ENCODE peak calls at places on chromosomes 6 and 20, in seven cellular contexts. One of them, this sample, is unnamed.

GRCh38 chr20:13930246-13930645 is 60.2 kb downstream of the SEL1L2 start:
- DNase-seq in cardiac muscle cell: no peak
- DNase-seq in neuronal stem cell: no peak
- DNase-seq in hepatocyte: no peak
- DNase-seq in tibial artery: no peak
- DNase-seq in GM23338: no peak
- DNase-seq in body of pancreas: no peak
- DNase-seq in this sample: no peak

GRCh38 chr6:145627451-145627850 is 107.9 kb downstream of the EPM2A start:
- DNase-seq in cardiac muscle cell: no peak
- DNase-seq in GM23338: peak; percentile 2
- DNase-seq in tibial artery: no peak
- DNase-seq in hepatocyte: no peak
- DNase-seq in body of pancreas: no peak
- DNase-seq in neuronal stem cell: no peak
- DNase-seq in this sample: no peak

GRCh38 chr6:6925391-6926164 is 182.2 kb upstream of the RREB1 start:
- DNase-seq in tibial artery: no peak
- DNase-seq in hepatocyte: no peak
- DNase-seq in body of pancreas: no peak
- DNase-seq in GM23338: no peak
- DNase-seq in neuronal stem cell: no peak
- DNase-seq in cardiac muscle cell: no peak
- DNase-seq in this sample: no peak

GRCh38 chr6:163367388-163368183 is 46.9 kb upstream of the QKI start:
- DNase-seq in body of pancreas: no peak
- DNase-seq in cardiac muscle cell: no peak
- DNase-seq in GM23338: no peak
- DNase-seq in hepatocyte: no peak
- DNase-seq in neuronal stem cell: no peak
- DNase-seq in tibial artery: no peak
- DNase-seq in this sample: no peak

GRCh38 chr6:20328266-20328946 is 73.3 kb upstream of the E2F3 start:
- DNase-seq in neuronal stem cell: no peak
- DNase-seq in cardiac muscle cell: no peak
- DNase-seq in tibial artery: no peak
- DNase-seq in GM23338: peak; percentile 14
- DNase-seq in body of pancreas: no peak
- DNase-seq in hepatocyte: no peak
- DNase-seq in this sample: no peak

GRCh38 chr6:145977881-145978280 is 13.7 kb upstream of the SHPRH start:
- DNase-seq in cardiac muscle cell: no peak
- DNase-seq in GM23338: no peak
- DNase-seq in neuronal stem cell: no peak
- DNase-seq in hepatocyte: no peak
- DNase-seq in tibial artery: no peak
- DNase-seq in body of pancreas: no peak
- DNase-seq in this sample: no peak

GRCh38 chr20:37501940-37502339 is 19.1 kb upstream of the NNAT start:
- DNase-seq in cardiac muscle cell: no peak
- DNase-seq in hepatocyte: no peak
- DNase-seq in GM23338: peak; percentile 72
- DNase-seq in neuronal stem cell: no peak
- DNase-seq in tibial artery: no peak
- DNase-seq in body of pancreas: no peak
- DNase-seq in this sample: no peak

GRCh38 chr6:151822252-151823111 is 15.0 kb downstream of the ESR1 start:
- DNase-seq in cardiac muscle cell: no peak
- DNase-seq in hepatocyte: no peak
- DNase-seq in tibial artery: no peak
- DNase-seq in neuronal stem cell: no peak
- DNase-seq in body of pancreas: no peak
- DNase-seq in GM23338: no peak
- DNase-seq in this sample: no peak

GRCh38 chr20:62623488-62624324 is 18.6 kb upstream of the SLCO4A1 start:
- DNase-seq in tibial artery: peak; percentile 96
- DNase-seq in cardiac muscle cell: peak; percentile 91
- DNase-seq in GM23338: peak; percentile 91
- DNase-seq in body of pancreas: peak; percentile 97
- DNase-seq in hepatocyte: peak; percentile 97
- DNase-seq in neuronal stem cell: peak; percentile 60
- DNase-seq in this sample: no peak

GRCh38 chr6:130967502-130968469 is 95.3 kb downstream of the EPB41L2 start:
- DNase-seq in neuronal stem cell: no peak
- DNase-seq in tibial artery: no peak
- DNase-seq in GM23338: no peak
- DNase-seq in body of pancreas: no peak
- DNase-seq in cardiac muscle cell: no peak
- DNase-seq in hepatocyte: no peak
- DNase-seq in this sample: no peak

GRCh38 chr6:20581070-20581469 is 46.8 kb downstream of the CDKAL1 start:
- DNase-seq in cardiac muscle cell: no peak
- DNase-seq in GM23338: no peak
- DNase-seq in hepatocyte: no peak
- DNase-seq in neuronal stem cell: no peak
- DNase-seq in tibial artery: no peak
- DNase-seq in body of pancreas: no peak
- DNase-seq in this sample: no peak

GRCh38 chr20:57791946-57792328 is 82.1 kb upstream of the PMEPA1 start:
- DNase-seq in body of pancreas: no peak
- DNase-seq in cardiac muscle cell: no peak
- DNase-seq in hepatocyte: no peak
- DNase-seq in GM23338: no peak
- DNase-seq in neuronal stem cell: no peak
- DNase-seq in tibial artery: no peak
- DNase-seq in this sample: no peak

GRCh38 chr20:45311589-45312211 is 3.6 kb upstream of the MATN4 start:
- DNase-seq in body of pancreas: peak; percentile 82
- DNase-seq in GM23338: peak; percentile 95
- DNase-seq in hepatocyte: peak; percentile 80
- DNase-seq in neuronal stem cell: no peak
- DNase-seq in cardiac muscle cell: peak; percentile 65
- DNase-seq in tibial artery: peak; percentile 35
- DNase-seq in this sample: no peak

DNA sequence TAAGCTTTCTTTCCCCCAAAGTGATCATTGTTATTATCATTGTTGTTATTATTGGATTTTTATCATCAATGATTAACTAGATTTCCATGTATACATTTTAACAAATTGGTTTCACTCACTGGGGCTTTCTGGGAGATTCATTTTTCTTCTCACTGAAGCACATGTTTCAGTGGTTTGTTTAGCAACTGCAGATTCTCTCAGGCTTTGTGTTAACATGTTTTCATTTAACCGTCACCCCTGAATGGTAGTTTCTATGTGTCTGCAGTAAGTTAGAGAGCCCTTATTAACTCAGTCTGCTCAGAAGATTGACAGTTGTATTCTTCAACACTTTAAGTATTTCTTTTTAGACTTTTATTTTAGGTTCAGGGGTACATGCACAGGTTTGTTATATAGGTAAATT is 12.4 kb downstream of the ZKSCAN4 start:
- DNase-seq in cardiac muscle cell: no peak
- DNase-seq in neuronal stem cell: no peak
- DNase-seq in GM23338: no peak
- DNase-seq in hepatocyte: no peak
- DNase-seq in tibial artery: no peak
- DNase-seq in body of pancreas: no peak
- DNase-seq in this sample: no peak
- H3K27ac ChIP-seq in cardiac muscle cell: no peak overlapping the region
- H3K27ac ChIP-seq in neuronal stem cell: no peak overlapping the region
- H3K27ac ChIP-seq in GM23338: no peak overlapping the region
- H3K27ac ChIP-seq in hepatocyte: no peak overlapping the region
- H3K27ac ChIP-seq in tibial artery: no peak overlapping the region
- H3K27ac ChIP-seq in body of pancreas: no peak overlapping the region
- H3K27ac ChIP-seq in this sample: no peak overlapping the region

GRCh38 chr6:15500901-15501805 is 161.7 kb downstream of the DTNBP1 start:
- DNase-seq in body of pancreas: no peak
- DNase-seq in neuronal stem cell: no peak
- DNase-seq in tibial artery: no peak
- DNase-seq in cardiac muscle cell: peak; percentile 30
- DNase-seq in hepatocyte: no peak
- DNase-seq in GM23338: no peak
- DNase-seq in this sample: no peak
- H3K36me3 ChIP-seq in body of pancreas: no peaks in the 10 kb centered on the region
- H3K36me3 ChIP-seq in neuronal stem cell: peaks cover 37% of the 10 kb centered on the region
- H3K36me3 ChIP-seq in tibial artery: peaks cover 21% of the 10 kb centered on the region
- H3K36me3 ChIP-seq in cardiac muscle cell: no peaks in the 10 kb centered on the region
- H3K36me3 ChIP-seq in hepatocyte: no peaks in the 10 kb centered on the region
- H3K36me3 ChIP-seq in GM23338: peaks cover 57% of the 10 kb centered on the region
- H3K36me3 ChIP-seq in this sample: peaks cover 61% of the 10 kb centered on the region

DNA sequence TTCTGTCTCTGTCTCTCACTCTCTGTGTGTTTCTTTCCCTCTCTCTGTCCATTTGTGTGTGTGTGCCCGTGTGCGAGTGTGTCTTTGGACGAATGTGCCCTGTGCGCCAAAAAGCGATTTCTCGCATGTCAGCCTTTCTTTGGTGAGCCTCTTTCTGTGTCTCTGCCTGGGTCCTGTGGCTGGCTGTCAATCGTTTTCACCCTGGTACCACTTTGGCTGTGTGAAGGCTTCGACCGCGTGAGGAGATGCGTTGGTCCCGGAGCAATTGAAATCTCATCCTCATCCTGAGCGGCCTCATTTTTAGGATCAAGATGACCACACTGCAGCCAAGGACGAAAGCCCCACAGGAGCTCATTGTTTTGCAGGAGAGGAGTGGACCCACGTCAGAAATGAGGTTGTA is 288.9 kb upstream of the ZNF337 start:
- DNase-seq in tibial artery: no peak
- DNase-seq in neuronal stem cell: no peak
- DNase-seq in cardiac muscle cell: no peak
- DNase-seq in body of pancreas: no peak
- DNase-seq in GM23338: no peak
- DNase-seq in hepatocyte: no peak
- DNase-seq in this sample: no peak
- H3K4me3 ChIP-seq in tibial artery: peak overlapping the region; percentile 49
- H3K4me3 ChIP-seq in neuronal stem cell: no peak overlapping the region
- H3K4me3 ChIP-seq in cardiac muscle cell: no peak overlapping the region
- H3K4me3 ChIP-seq in body of pancreas: no peak overlapping the region
- H3K4me3 ChIP-seq in GM23338: no peak overlapping the region
- H3K4me3 ChIP-seq in hepatocyte: no peak overlapping the region
- H3K4me3 ChIP-seq in this sample: no peak overlapping the region

DNA sequence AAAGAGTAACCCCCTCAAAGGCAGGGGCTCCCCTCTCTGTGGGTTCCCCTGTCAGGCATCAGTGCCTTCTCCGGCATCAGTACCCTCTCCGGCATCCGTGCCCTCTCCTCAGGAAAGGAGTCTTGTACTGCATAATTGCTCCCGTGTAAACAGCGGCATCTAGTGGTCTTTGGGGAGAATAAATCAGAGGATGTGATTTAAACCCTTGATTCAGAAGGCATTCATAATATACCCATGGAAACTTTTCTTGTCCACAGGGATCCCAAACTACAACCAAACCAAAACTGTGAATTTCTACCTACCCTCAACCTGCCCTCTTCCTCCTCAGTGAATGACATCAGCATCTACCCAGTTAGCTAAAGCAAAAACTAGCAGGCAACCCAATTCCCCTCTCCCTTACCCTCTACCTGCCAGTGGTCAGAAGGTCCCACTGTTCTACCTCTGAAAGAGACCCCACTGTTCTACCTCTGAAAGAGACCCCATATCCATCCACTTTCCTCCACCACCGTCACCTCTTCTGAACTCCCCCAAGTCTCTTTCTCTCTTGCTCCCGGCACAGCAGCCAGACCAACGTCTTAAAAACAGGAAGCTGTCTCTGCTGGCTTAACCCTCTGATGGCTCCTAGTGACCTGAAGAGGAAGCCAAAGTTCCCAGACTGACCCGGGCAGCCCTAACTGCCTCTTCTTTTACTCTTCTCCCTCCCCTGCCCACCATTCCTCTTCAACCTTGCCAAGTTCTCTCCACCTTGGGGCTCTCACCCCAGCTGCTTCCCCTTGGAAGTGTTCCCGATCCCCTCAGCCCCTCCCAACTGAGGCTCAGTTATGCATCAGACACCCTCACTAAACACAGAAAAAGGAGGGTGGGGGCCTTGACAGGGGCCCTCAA is 27.2 kb downstream of the UBE2V1 start:
- DNase-seq in body of pancreas: no peak
- DNase-seq in hepatocyte: peak; percentile 81
- DNase-seq in tibial artery: peak; percentile 32
- DNase-seq in cardiac muscle cell: peak; percentile 76
- DNase-seq in neuronal stem cell: peak; percentile 57
- DNase-seq in GM23338: peak; percentile 90
- DNase-seq in this sample: no peak
- H3K27ac ChIP-seq in body of pancreas: peak overlapping the region; percentile 0
- H3K27ac ChIP-seq in hepatocyte: peak overlapping the region; percentile 14
- H3K27ac ChIP-seq in tibial artery: no peak overlapping the region
- H3K27ac ChIP-seq in cardiac muscle cell: peak overlapping the region; percentile 56
- H3K27ac ChIP-seq in neuronal stem cell: peak overlapping the region; percentile 29
- H3K27ac ChIP-seq in GM23338: peak overlapping the region; percentile 86
- H3K27ac ChIP-seq in this sample: no peak overlapping the region

DNA sequence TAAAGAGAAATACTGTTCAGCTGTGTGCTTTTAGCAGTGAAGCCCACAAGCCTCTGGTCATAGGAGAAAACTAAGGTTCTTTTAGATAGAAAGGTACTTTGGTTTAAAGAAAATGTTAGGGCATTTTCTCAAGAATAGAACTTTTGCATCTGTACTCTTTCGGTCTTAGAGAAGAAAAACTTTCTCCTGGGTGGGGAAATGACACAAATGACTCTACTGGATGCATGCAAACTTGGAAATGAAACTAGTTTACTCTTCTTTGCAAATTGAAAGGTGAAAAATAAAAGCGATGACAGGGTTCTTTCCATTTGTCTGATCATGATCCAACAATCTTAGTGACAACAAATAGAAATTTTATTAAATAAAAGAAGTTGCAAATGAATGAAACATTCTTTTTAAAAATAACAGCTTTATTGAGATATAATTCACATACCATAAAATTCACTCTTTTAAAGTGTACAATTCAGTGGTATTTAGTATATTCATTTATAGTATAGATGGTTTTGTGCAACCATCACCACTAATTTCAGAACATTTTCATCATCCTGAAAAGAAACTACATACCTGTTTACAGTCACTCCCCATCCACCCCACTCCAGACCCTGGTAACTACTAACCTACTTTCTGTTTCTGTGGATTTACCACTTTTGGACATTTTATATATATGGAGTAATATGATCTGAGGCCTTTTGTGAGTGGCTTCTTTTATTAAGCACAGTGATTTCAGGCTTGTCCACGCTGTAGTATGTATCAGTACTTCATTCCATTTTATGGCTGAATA is 2.3 kb upstream of the TMEM217 start:
- DNase-seq in body of pancreas: no peak
- DNase-seq in GM23338: no peak
- DNase-seq in hepatocyte: no peak
- DNase-seq in cardiac muscle cell: no peak
- DNase-seq in neuronal stem cell: no peak
- DNase-seq in tibial artery: no peak
- DNase-seq in this sample: no peak
- H3K36me3 ChIP-seq in body of pancreas: no peaks in the 10 kb centered on the region
- H3K36me3 ChIP-seq in GM23338: no peaks in the 10 kb centered on the region
- H3K36me3 ChIP-seq in hepatocyte: no peaks in the 10 kb centered on the region
- H3K36me3 ChIP-seq in cardiac muscle cell: no peaks in the 10 kb centered on the region
- H3K36me3 ChIP-seq in neuronal stem cell: no peaks in the 10 kb centered on the region
- H3K36me3 ChIP-seq in tibial artery: no peaks in the 10 kb centered on the region
- H3K36me3 ChIP-seq in this sample: no peaks in the 10 kb centered on the region

DNA sequence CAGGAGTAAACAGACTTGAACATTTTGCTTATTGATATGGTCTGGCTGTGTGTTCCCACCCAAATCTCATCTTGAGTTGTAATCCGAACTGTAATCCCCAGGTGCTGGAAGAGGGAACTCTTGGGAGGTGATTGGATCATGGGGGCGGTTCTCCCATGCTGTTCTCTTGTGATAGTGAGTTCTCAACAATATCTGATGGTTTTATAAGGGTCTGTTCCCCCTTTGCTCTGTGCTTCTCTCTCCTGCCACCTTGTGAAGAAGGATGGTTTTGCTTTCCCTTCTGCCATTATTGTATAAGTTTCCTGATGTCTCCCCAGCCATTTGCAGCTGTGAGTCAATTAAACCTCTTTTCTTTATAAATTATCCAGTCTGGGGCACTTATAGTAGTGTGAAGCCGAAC is 40.0 kb downstream of the MYLIP start:
- DNase-seq in GM23338: peak; percentile 75
- DNase-seq in neuronal stem cell: peak; percentile 20
- DNase-seq in cardiac muscle cell: peak; percentile 66
- DNase-seq in hepatocyte: peak; percentile 40
- DNase-seq in tibial artery: no peak
- DNase-seq in body of pancreas: no peak
- DNase-seq in this sample: peak; percentile 20
- H3K4me3 ChIP-seq in GM23338: no peak overlapping the region
- H3K4me3 ChIP-seq in neuronal stem cell: no peak overlapping the region
- H3K4me3 ChIP-seq in cardiac muscle cell: no peak overlapping the region
- H3K4me3 ChIP-seq in hepatocyte: no peak overlapping the region
- H3K4me3 ChIP-seq in tibial artery: no peak overlapping the region
- H3K4me3 ChIP-seq in body of pancreas: no peak overlapping the region
- H3K4me3 ChIP-seq in this sample: no peak overlapping the region